ENCODE peak calls at places on chromosomes 13 and 19, in five cellular contexts. One of them, this sample, is unnamed. For H3K36me3, the result is how much of the 10 kb centered on the place peaks cover.

GRCh38 chr19:15623711-15624318 is 8.8 kb downstream of the CYP4F8 start:
- DNase-seq in K562: peak
- DNase-seq in IMR-90: no peak
- DNase-seq in hepatocyte: no peak
- DNase-seq in fibroblast of lung: no peak
- DNase-seq in this sample: peak

GRCh38 chr19:38265213-38265861 is 964 bp downstream of the SPINT2 start:
- DNase-seq in K562: no peak
- DNase-seq in IMR-90: no peak
- DNase-seq in hepatocyte: peak
- DNase-seq in fibroblast of lung: peak
- DNase-seq in this sample: peak

GRCh38 chr13:87234981-87235380 is 436.2 kb upstream of the SLITRK5 start:
- DNase-seq in K562: no peak
- DNase-seq in IMR-90: peak
- DNase-seq in hepatocyte: no peak
- DNase-seq in fibroblast of lung: peak
- DNase-seq in this sample: peak

GRCh38 chr13:66703597-66703996 is 526.5 kb downstream of the PCDH9 start:
- DNase-seq in K562: no peak
- DNase-seq in IMR-90: no peak
- DNase-seq in hepatocyte: no peak
- DNase-seq in fibroblast of lung: no peak
- DNase-seq in this sample: no peak

GRCh38 chr19:51971624-51972023 is 15.0 kb downstream of the ZNF350 start:
- DNase-seq in K562: no peak
- DNase-seq in IMR-90: peak
- DNase-seq in hepatocyte: no peak
- DNase-seq in fibroblast of lung: peak
- DNase-seq in this sample: no peak

GRCh38 chr13:26989261-26990007 is 182.2 kb downstream of the USP12 start:
- DNase-seq in K562: no peak
- DNase-seq in IMR-90: no peak
- DNase-seq in hepatocyte: no peak
- DNase-seq in fibroblast of lung: no peak
- DNase-seq in this sample: no peak

GRCh38 chr19:29806098-29806866 is 5.5 kb upstream of the CCNE1 start:
- DNase-seq in K562: peak
- DNase-seq in IMR-90: peak
- DNase-seq in hepatocyte: peak
- DNase-seq in fibroblast of lung: peak
- DNase-seq in this sample: no peak

GRCh38 chr13:99926014-99926731 is 45.4 kb downstream of the ZIC5 start:
- DNase-seq in K562: no peak
- DNase-seq in IMR-90: peak
- DNase-seq in hepatocyte: no peak
- DNase-seq in fibroblast of lung: peak
- DNase-seq in this sample: peak

GRCh38 chr13:20219585-20219984 is 12.5 kb downstream of the GJB6 start:
- DNase-seq in K562: no peak
- DNase-seq in IMR-90: no peak
- DNase-seq in hepatocyte: no peak
- DNase-seq in fibroblast of lung: no peak
- DNase-seq in this sample: no peak

GRCh38 chr19:49361438-49362047 is 673 bp downstream of the TEAD2 start:
- DNase-seq in K562: peak
- DNase-seq in IMR-90: peak
- DNase-seq in hepatocyte: peak
- DNase-seq in fibroblast of lung: peak
- DNase-seq in this sample: peak

GRCh38 chr19:33450689-33451088 is 70.9 kb downstream of the PEPD start:
- DNase-seq in K562: no peak
- DNase-seq in IMR-90: no peak
- DNase-seq in hepatocyte: no peak
- DNase-seq in fibroblast of lung: no peak
- DNase-seq in this sample: no peak

GRCh38 chr13:85503797-85504196 is 295.4 kb downstream of the SLITRK6 start:
- DNase-seq in K562: no peak
- DNase-seq in IMR-90: peak
- DNase-seq in hepatocyte: no peak
- DNase-seq in fibroblast of lung: peak
- DNase-seq in this sample: peak

GRCh38 chr19:18789883-18790565 is 1.1 kb downstream of the COMP start:
- DNase-seq in K562: peak
- DNase-seq in IMR-90: no peak
- DNase-seq in hepatocyte: peak
- DNase-seq in fibroblast of lung: peak
- DNase-seq in this sample: no peak

GRCh38 chr19:49534632-49535385 is 7.0 kb downstream of the RCN3 start:
- DNase-seq in K562: no peak
- DNase-seq in IMR-90: no peak
- DNase-seq in hepatocyte: no peak
- DNase-seq in fibroblast of lung: no peak
- DNase-seq in this sample: no peak

GRCh38 chr19:10655457-10656312 is 1.5 kb downstream of the ILF3 start:
- DNase-seq in K562: no peak
- DNase-seq in IMR-90: peak
- DNase-seq in hepatocyte: peak
- DNase-seq in fibroblast of lung: peak
- DNase-seq in this sample: peak

GRCh38 chr13:47455581-47455980 is 545.5 kb downstream of the SUCLA2 start:
- DNase-seq in K562: no peak
- DNase-seq in IMR-90: no peak
- DNase-seq in hepatocyte: no peak
- DNase-seq in fibroblast of lung: no peak
- DNase-seq in this sample: peak

GRCh38 chr13:43786472-43786765 is 353 bp downstream of the ENOX1 start:
- DNase-seq in K562: no peak
- DNase-seq in IMR-90: no peak
- DNase-seq in hepatocyte: no peak
- DNase-seq in fibroblast of lung: no peak
- DNase-seq in this sample: no peak

GRCh38 chr13:43787998-43788397 is 1.2 kb upstream of the ENOX1 start:
- DNase-seq in K562: no peak
- DNase-seq in IMR-90: peak
- DNase-seq in hepatocyte: no peak
- DNase-seq in fibroblast of lung: peak
- DNase-seq in this sample: peak

GRCh38 chr13:43787518-43787891 is 733 bp upstream of the ENOX1 start:
- DNase-seq in K562: no peak
- DNase-seq in IMR-90: no peak
- DNase-seq in hepatocyte: no peak
- DNase-seq in fibroblast of lung: no peak
- DNase-seq in this sample: peak

GRCh38 chr13:43785681-43786471 is 896 bp downstream of the ENOX1 start:
- DNase-seq in K562: no peak
- DNase-seq in IMR-90: peak
- DNase-seq in hepatocyte: peak
- DNase-seq in fibroblast of lung: peak
- DNase-seq in this sample: peak

GRCh38 chr13:43786766-43787517 is at the start of gene ENOX1:
- DNase-seq in K562: no peak
- DNase-seq in IMR-90: peak
- DNase-seq in hepatocyte: peak
- DNase-seq in fibroblast of lung: peak
- DNase-seq in this sample: peak
- H3K4me3 ChIP-seq in K562: no peak
- H3K4me3 ChIP-seq in IMR-90: peak
- H3K4me3 ChIP-seq in hepatocyte: peak
- H3K4me3 ChIP-seq in fibroblast of lung: peak
- H3K4me3 ChIP-seq in this sample: peak

DNA sequence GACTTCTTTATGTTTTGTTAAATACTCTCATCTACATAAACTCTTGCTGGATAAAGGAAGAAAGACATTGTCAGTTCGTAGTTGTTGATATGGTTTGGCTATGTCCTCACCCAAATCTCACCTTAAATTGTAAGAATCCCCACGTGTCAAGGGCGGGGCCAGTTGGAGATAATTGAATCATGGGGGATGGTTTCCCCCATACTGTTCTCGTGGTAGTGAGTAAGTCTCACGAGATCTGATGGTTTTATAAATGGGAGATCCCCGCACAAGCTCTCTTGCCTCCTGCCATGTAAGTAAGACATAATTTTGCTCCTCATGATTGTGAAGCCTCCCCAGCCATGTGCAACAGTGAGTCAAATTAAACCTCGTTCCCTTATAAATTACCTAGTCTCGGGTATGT is 3.6 kb downstream of the ADGRE1 start:
- DNase-seq in K562: no peak
- DNase-seq in IMR-90: no peak
- DNase-seq in hepatocyte: no peak
- DNase-seq in fibroblast of lung: no peak
- DNase-seq in this sample: no peak
- H3K36me3 ChIP-seq in K562: under half
- H3K36me3 ChIP-seq in IMR-90: under half
- H3K36me3 ChIP-seq in hepatocyte: under half
- H3K36me3 ChIP-seq in fibroblast of lung: under half
- H3K36me3 ChIP-seq in this sample: under half

DNA sequence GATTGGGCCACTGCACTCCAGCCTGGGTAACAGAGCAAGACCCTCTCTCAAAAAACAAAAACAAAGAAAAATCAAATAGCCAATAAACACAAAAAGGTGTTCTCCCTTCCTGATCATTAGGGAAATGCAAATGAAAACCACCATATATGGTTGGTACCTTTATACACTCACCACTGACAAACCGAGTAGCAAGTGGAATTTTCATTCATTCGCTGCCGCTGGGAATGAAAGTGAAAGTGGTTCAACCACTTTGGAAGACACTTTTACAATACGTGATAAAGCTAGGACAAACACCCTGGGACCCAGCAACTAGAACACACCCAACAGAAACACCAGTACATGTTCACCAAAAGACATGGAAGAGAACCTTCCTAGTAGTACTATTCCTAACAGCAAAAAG is 21.0 kb downstream of the GRIK5 start:
- DNase-seq in K562: no peak
- DNase-seq in IMR-90: no peak
- DNase-seq in hepatocyte: no peak
- DNase-seq in fibroblast of lung: no peak
- DNase-seq in this sample: peak
- H2AFZ ChIP-seq in K562: peak
- H2AFZ ChIP-seq in IMR-90: no peak
- H2AFZ ChIP-seq in hepatocyte: no peak
- H2AFZ ChIP-seq in fibroblast of lung: no peak
- H2AFZ ChIP-seq in this sample: peak

DNA sequence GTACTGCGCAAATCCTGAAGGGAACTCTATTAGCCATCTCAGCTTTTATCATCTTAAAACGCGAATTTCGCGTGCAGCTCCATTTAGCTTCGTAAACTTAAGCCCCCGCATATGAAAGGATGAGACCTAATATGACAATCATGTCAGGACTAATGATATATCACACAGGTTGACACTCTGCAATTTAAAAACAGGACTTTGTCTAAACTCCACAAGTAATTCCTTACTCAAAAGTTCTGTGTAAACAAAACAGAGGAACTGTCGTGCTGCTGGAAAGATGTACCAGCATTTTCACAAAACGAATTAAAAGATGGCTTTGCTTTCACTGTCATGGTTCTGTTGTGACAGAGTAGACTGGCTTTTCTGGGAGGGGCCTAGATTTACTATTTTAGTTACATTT is 747 bp downstream of the LACC1 start:
- DNase-seq in K562: no peak
- DNase-seq in IMR-90: no peak
- DNase-seq in hepatocyte: no peak
- DNase-seq in fibroblast of lung: no peak
- DNase-seq in this sample: peak
- H3K4me3 ChIP-seq in K562: no peak
- H3K4me3 ChIP-seq in IMR-90: no peak
- H3K4me3 ChIP-seq in hepatocyte: peak
- H3K4me3 ChIP-seq in fibroblast of lung: no peak
- H3K4me3 ChIP-seq in this sample: peak

DNA sequence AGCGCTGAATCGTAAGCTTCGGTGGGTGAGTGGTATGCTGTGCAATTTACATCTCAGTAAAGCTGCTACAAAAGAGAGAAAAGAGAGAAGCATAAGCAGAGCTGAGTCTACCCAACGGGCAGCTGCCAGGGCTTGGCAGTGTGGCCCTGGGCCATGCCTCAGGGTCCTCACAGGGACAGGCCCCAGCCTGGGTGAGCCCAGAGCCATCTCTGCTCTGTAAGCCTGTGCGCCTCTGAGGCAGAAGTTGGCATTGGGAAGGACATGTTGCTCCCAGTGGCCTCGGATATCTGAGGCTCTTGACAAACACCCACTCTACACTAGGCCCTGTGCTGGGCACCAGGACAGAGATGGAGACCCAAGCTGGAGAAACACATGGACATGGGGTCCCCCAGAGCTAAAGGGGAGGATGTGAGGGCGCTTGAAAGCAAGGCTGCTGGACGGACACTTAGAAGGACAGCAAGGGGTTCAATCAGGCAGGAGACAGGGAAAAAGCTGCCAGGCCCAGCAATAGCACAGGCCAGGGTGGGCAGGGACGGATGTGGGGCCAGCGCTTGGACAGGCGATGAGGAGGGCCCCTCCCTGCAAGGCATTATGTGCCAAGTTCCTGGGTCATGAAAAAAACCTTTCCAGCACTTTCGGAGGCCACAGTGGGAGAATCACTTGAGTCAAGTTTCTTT is 14.7 kb downstream of the PPP6R1 start:
- DNase-seq in K562: no peak
- DNase-seq in IMR-90: no peak
- DNase-seq in hepatocyte: no peak
- DNase-seq in fibroblast of lung: no peak
- DNase-seq in this sample: no peak
- H3K36me3 ChIP-seq in K562: half or more
- H3K36me3 ChIP-seq in IMR-90: half or more
- H3K36me3 ChIP-seq in hepatocyte: under half
- H3K36me3 ChIP-seq in fibroblast of lung: under half
- H3K36me3 ChIP-seq in this sample: half or more

DNA sequence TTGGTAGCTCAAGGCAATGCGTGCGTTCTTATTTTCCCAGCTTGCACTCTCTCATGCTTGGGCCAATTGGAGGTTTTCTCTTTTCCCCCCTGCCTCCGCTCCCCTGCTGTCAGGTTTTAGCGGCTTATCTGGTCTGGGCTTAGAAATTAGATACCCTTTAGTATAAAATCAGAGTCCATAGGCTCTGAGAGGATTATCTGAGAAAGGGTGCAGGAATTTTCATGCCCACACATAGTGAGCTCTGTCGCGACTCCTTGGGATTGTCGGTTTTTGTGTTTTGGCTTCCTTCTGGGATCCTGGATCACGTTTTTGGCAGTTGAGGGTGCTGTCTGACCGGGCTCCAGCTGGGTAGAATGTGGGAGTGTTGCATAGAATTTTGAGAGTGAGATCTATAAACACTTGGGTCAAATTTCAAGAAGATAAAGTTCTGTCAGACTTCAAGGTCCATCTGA is 12.4 kb downstream of the CHAF1A start:
- DNase-seq in K562: no peak
- DNase-seq in IMR-90: peak
- DNase-seq in hepatocyte: no peak
- DNase-seq in fibroblast of lung: peak
- DNase-seq in this sample: no peak
- H2AFZ ChIP-seq in K562: no peak
- H2AFZ ChIP-seq in IMR-90: peak
- H2AFZ ChIP-seq in hepatocyte: peak
- H2AFZ ChIP-seq in fibroblast of lung: no peak
- H2AFZ ChIP-seq in this sample: no peak